ENCODE peak calls at places on chromosomes 1 and 21, in five cellular contexts. Q is GF-D8, P is D341Med, S is SK-MEL-5, G is fibroblast of lung. M is an unnamed sample.
A peak's percentile ranks its signal among the peaks of the same experiment; 100 is the strongest.

GRCh38 chr1:226443439-226443838 is 35.5 kb upstream of the PARP1 start:
- DNase-seq in Q (no peak), P (no peak), S (no peak), G (peak; percentile 84), M (no peak)

GRCh38 chr1:231508497-231508896 is 20.0 kb upstream of the TSNAX start:
- DNase-seq in Q (no peak), P (no peak), S (peak; percentile 50), G (no peak), M (no peak)

GRCh38 chr1:202642212-202642611 is 68.0 kb downstream of the SYT2 start:
- DNase-seq in Q (no peak), P (no peak), S (no peak), G (no peak), M (no peak)

GRCh38 chr1:25565188-25565591 is 21.8 kb downstream of the LDLRAP1 start:
- DNase-seq in Q (no peak), P (no peak), S (no peak), G (peak; percentile 40), M (no peak)

GRCh38 chr1:157806431-157807149 is 13.3 kb downstream of the FCRL1 start:
- DNase-seq in Q (no peak), P (no peak), S (no peak), G (no peak), M (no peak)

GRCh38 chr1:92705456-92705855 is 79.5 kb downstream of the EVI5 start:
- DNase-seq in Q (no peak), P (peak; percentile 23), S (no peak), G (peak; percentile 55), M (no peak)

GRCh38 chr1:212162635-212163034 is 122.6 kb upstream of the PPP2R5A start:
- DNase-seq in Q (no peak), P (no peak), S (peak; percentile 22), G (peak; percentile 77), M (no peak)

GRCh38 chr21:14690886-14691285 is 144.8 kb upstream of the SAMSN1 start:
- DNase-seq in Q (no peak), P (no peak), S (no peak), G (no peak), M (no peak)

GRCh38 chr21:31873275-31873695 is 465 bp downstream of the HUNK start:
- DNase-seq in Q (no peak), P (peak; percentile 79), S (no peak), G (no peak), M (peak; percentile 57)

GRCh38 chr1:245245021-245245667 is 90.4 kb downstream of the KIF26B start:
- DNase-seq in Q (no peak), P (no peak), S (no peak), G (no peak), M (no peak)

GRCh38 chr1:5686925-5687706 is 305.1 kb downstream of the NPHP4 start:
- DNase-seq in Q (no peak), P (no peak), S (no peak), G (no peak), M (no peak)

GRCh38 chr1:240967070-240967724 is 355.2 kb upstream of the GREM2 start:
- DNase-seq in Q (no peak), P (peak; percentile 54), S (peak; percentile 56), G (no peak), M (no peak)

GRCh38 chr1:35202048-35202719 is 9.2 kb upstream of the SFPQ start:
- DNase-seq in Q (peak; percentile 61), P (peak; percentile 77), S (peak; percentile 88), G (peak; percentile 76), M (peak; percentile 78)

GRCh38 chr21:42471716-42472330 is 24.2 kb downstream of the RSPH1 start:
- DNase-seq in Q (no peak), P (no peak), S (no peak), G (no peak), M (no peak)

GRCh38 chr21:17726047-17726446 is 93.1 kb downstream of the C21orf91 start:
- DNase-seq in Q (no peak), P (no peak), S (peak; percentile 64), G (no peak), M (no peak)

GRCh38 chr1:102550729-102551384 is 554.1 kb upstream of the OLFM3 start:
- DNase-seq in Q (no peak), P (peak; percentile 10), S (peak; percentile 75), G (peak; percentile 8), M (peak; percentile 36)

GRCh38 chr1:203462878-203463277 is 12.7 kb upstream of the PRELP start:
- DNase-seq in Q (no peak), P (no peak), S (no peak), G (peak; percentile 85), M (no peak)

GRCh38 chr1:116508984-116509980 is 61.5 kb downstream of the CD58 start:
- DNase-seq in Q (peak; percentile 41), P (no peak), S (no peak), G (peak; percentile 93), M (no peak)

GRCh38 chr1:145990249-145991097 is 5.9 kb downstream of the TXNIP start:
- DNase-seq in Q (no peak), P (no peak), S (no peak), G (no peak), M (no peak)

GRCh38 chr1:84156210-84156621 is 12.1 kb downstream of the PRKACB start:
- DNase-seq in Q (no peak), P (no peak), S (no peak), G (peak; percentile 93), M (no peak)

GRCh38 chr1:42784946-42785693 is at the start of gene TMEM269:
- DNase-seq in Q (no peak), P (no peak), S (no peak), G (peak; percentile 23), M (peak; percentile 49)

GRCh38 chr21:35024071-35024420 is 25.1 kb downstream of the RUNX1 start:
- DNase-seq in Q (no peak), P (no peak), S (no peak), G (no peak), M (no peak)